ENCODE peak calls at places on chromosomes 1 and 21, in six cellular contexts. R is HCT116, W is GM12878, O is K562, M is H1, T is HepG2. G is an unnamed sample.

GRCh38 chr1:29356663-29357062 is 120.3 kb downstream of the PTPRU start:
- DNase-seq in R (no peak), W (no peak), O (peak), M (peak), T (no peak), G (no peak)

GRCh38 chr1:164611754-164612642 is 53.0 kb downstream of the PBX1 start:
- DNase-seq in R (peak), W (no peak), O (no peak), M (no peak), T (peak), G (no peak)

GRCh38 chr1:247295274-247295684 is 36.4 kb downstream of the ZNF496 start:
- DNase-seq in R (no peak), W (no peak), O (no peak), M (no peak), T (no peak), G (peak)

GRCh38 chr1:217660353-217661062 is 29.4 kb downstream of the SPATA17 start:
- DNase-seq in R (peak), W (no peak), O (no peak), M (no peak), T (peak), G (peak)

GRCh38 chr21:31503467-31503866 is 156.0 kb upstream of the SOD1 start:
- DNase-seq in R (no peak), W (no peak), O (no peak), M (no peak), T (no peak), G (no peak)

GRCh38 chr1:181318858-181319235 is 164.5 kb upstream of the CACNA1E start:
- DNase-seq in R (no peak), W (no peak), O (no peak), M (no peak), T (no peak), G (no peak)

GRCh38 chr1:72282690-72283203 is 408 bp upstream of the NEGR1 start:
- DNase-seq in R (no peak), W (no peak), O (peak), M (peak), T (peak), G (peak)

GRCh38 chr1:54567961-54568360 is 19.9 kb downstream of the ACOT11 start:
- DNase-seq in R (no peak), W (no peak), O (no peak), M (no peak), T (no peak), G (no peak)

GRCh38 chr1:75423616-75424015 is 187.3 kb downstream of the SLC44A5 start:
- DNase-seq in R (no peak), W (no peak), O (peak), M (no peak), T (peak), G (no peak)

GRCh38 chr1:51255331-51255730 is 19.3 kb downstream of the RNF11 start:
- DNase-seq in R (no peak), W (no peak), O (no peak), M (no peak), T (no peak), G (no peak)

GRCh38 chr1:159141584-159142518 is 29.6 kb upstream of the CADM3 start:
- DNase-seq in R (no peak), W (no peak), O (no peak), M (peak), T (no peak), G (peak)

GRCh38 chr1:234918216-234918841 is 210.3 kb downstream of the TOMM20 start:
- DNase-seq in R (no peak), W (no peak), O (no peak), M (no peak), T (no peak), G (no peak)

GRCh38 chr21:24976238-24976637 is 631.0 kb downstream of the MRPL39 start:
- DNase-seq in R (no peak), W (no peak), O (no peak), M (no peak), T (no peak), G (no peak)

GRCh38 chr1:29052951-29053350 is 70.8 kb downstream of the TMEM200B start:
- DNase-seq in R (no peak), W (no peak), O (no peak), M (no peak), T (no peak), G (no peak)

GRCh38 chr1:14228677-14229076 is 369.8 kb upstream of the KAZN start:
- DNase-seq in R (no peak), W (no peak), O (peak), M (no peak), T (no peak), G (no peak)

GRCh38 chr1:966135-966602 is at the start of gene PLEKHN1:
- DNase-seq in R (no peak), W (no peak), O (peak), M (peak), T (peak), G (no peak)

GRCh38 chr1:220881918-220882891 is 3.0 kb downstream of the HLX start:
- DNase-seq in R (no peak), W (no peak), O (no peak), M (peak), T (no peak), G (peak)

GRCh38 chr1:5933050-5933449 is 59.2 kb downstream of the NPHP4 start:
- DNase-seq in R (no peak), W (no peak), O (no peak), M (no peak), T (no peak), G (no peak)

GRCh38 chr21:43994085-43994484 is 18.0 kb upstream of the TRAPPC10 start:
- DNase-seq in R (no peak), W (no peak), O (no peak), M (no peak), T (no peak), G (no peak)

GRCh38 chr1:219227731-219228419 is 54.2 kb downstream of the LYPLAL1 start:
- DNase-seq in R (no peak), W (no peak), O (no peak), M (no peak), T (no peak), G (no peak)

GRCh38 chr1:236027096-236027495 is 37.8 kb downstream of the NID1 start:
- DNase-seq in R (no peak), W (no peak), O (no peak), M (no peak), T (no peak), G (no peak)

GRCh38 chr1:23699280-23700179 is 7.9 kb downstream of the RPL11 start:
- DNase-seq in R (no peak), W (no peak), O (no peak), M (no peak), T (no peak), G (no peak)

GRCh38 chr1:107076846-107077245 is 20.4 kb downstream of the PRMT6 start:
- DNase-seq in R (peak), W (no peak), O (no peak), M (no peak), T (no peak), G (peak)

GRCh38 chr1:52281518-52281917 is 84.5 kb downstream of the CC2D1B start:
- DNase-seq in R (no peak), W (no peak), O (no peak), M (no peak), T (peak), G (no peak)

GRCh38 chr1:231693361-231694080 is 66.9 kb downstream of the DISC1 start:
- DNase-seq in R (no peak), W (no peak), O (no peak), M (no peak), T (no peak), G (no peak)

GRCh38 chr1:174800221-174800791 is 199.4 kb upstream of the CACYBP start:
- DNase-seq in R (no peak), W (no peak), O (no peak), M (no peak), T (no peak), G (no peak)

GRCh38 chr1:179175011-179175934 is 54.2 kb downstream of the ABL2 start:
- DNase-seq in R (no peak), W (no peak), O (no peak), M (no peak), T (no peak), G (no peak)

GRCh38 chr1:97202481-97202880 is 480.9 kb downstream of the PTBP2 start:
- DNase-seq in R (no peak), W (no peak), O (no peak), M (no peak), T (no peak), G (no peak)

GRCh38 chr1:162903246-162903645 is 42.3 kb upstream of the CCDC190 start:
- DNase-seq in R (no peak), W (no peak), O (no peak), M (no peak), T (no peak), G (no peak)

GRCh38 chr1:36285450-36286101 is 20.6 kb upstream of the SH3D21 start:
- DNase-seq in R (peak), W (peak), O (peak), M (peak), T (peak), G (peak)

GRCh38 chr1:196160066-196160795 is 448.0 kb downstream of the KCNT2 start:
- DNase-seq in R (no peak), W (no peak), O (no peak), M (no peak), T (no peak), G (no peak)

GRCh38 chr1:181743878-181744312 is 260.6 kb downstream of the CACNA1E start:
- DNase-seq in R (no peak), W (no peak), O (no peak), M (no peak), T (no peak), G (no peak)

GRCh38 chr1:154616659-154617345 is 8.8 kb upstream of the ADAR start:
- DNase-seq in R (no peak), W (no peak), O (peak), M (no peak), T (no peak), G (no peak)

GRCh38 chr1:154615411-154615810 is 7.4 kb upstream of the ADAR start:
- DNase-seq in R (no peak), W (no peak), O (no peak), M (no peak), T (no peak), G (no peak)

GRCh38 chr1:154611150-154611865 is 3.3 kb upstream of the ADAR start:
- DNase-seq in R (no peak), W (no peak), O (no peak), M (no peak), T (no peak), G (peak)

GRCh38 chr1:154614887-154615286 is 6.9 kb upstream of the ADAR start:
- DNase-seq in R (no peak), W (no peak), O (no peak), M (no peak), T (no peak), G (no peak)

DNA sequence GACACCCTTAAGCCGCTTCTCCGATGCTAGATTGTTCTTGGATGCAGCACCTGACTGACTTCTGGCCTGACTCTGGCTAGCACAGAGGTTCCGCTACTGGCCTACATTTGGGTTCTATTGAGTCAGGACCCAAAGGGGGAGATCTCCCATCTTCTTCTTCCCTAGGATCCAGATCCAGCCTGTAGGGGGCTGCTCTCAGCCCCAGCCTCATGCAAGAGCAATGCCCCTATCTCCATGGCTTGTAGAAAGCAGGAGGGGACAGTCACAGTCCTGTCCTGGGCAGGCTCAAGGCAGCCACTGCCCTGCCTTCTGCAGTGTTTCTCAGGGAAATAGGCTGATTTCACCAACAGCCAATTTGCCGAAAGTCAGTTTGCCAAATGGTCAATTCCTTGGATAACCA is 6.3 kb upstream of the ADAR start:
- DNase-seq in R (no peak), W (no peak), O (peak), M (no peak), T (peak), G (no peak)
- TF ChIP-seq ZNF274 in R (no peak), W (no peak), O (no peak), M (no peak), T (no peak), G (no peak)

GRCh38 chr1:9428601-9429368 is 110.5 kb upstream of the SLC25A33 start:
- DNase-seq in R (peak), W (peak), O (peak), M (peak), T (peak), G (peak)

GRCh38 chr1:9424278-9424677 is 115.0 kb upstream of the SLC25A33 start:
- DNase-seq in R (no peak), W (no peak), O (no peak), M (no peak), T (peak), G (no peak)

GRCh38 chr1:9427388-9427787 is 111.9 kb upstream of the SLC25A33 start:
- DNase-seq in R (no peak), W (no peak), O (no peak), M (no peak), T (no peak), G (no peak)

GRCh38 chr1:9425859-9426258 is 113.4 kb upstream of the SLC25A33 start:
- DNase-seq in R (no peak), W (no peak), O (no peak), M (no peak), T (no peak), G (no peak)

DNA sequence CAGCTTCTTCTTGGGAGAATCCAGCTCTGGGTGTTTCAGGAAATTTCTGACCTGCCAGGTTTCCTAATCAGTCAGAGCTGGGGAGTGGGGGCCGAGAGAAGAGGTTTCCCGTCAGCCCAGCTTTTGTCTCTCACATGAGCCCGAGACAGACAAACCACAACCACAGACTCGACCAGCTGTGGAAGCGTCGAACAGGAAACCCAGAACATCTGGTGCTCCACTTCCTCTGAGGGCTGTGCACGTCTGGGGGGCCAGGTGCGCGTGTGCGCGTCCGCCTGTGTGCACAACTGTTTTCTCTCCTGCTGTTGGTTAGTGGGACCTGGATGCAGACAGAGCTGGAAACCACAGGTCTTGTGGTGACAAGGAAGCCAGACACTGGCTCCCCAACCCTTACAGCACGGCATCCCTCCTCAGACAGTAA is 113.0 kb upstream of the SLC25A33 start:
- DNase-seq in R (no peak), W (peak), O (no peak), M (no peak), T (no peak), G (no peak)
- TF ChIP-seq YY1 in R (no peak), W (no peak), O (no peak), M (no peak), T (no peak), G (no peak)

DNA sequence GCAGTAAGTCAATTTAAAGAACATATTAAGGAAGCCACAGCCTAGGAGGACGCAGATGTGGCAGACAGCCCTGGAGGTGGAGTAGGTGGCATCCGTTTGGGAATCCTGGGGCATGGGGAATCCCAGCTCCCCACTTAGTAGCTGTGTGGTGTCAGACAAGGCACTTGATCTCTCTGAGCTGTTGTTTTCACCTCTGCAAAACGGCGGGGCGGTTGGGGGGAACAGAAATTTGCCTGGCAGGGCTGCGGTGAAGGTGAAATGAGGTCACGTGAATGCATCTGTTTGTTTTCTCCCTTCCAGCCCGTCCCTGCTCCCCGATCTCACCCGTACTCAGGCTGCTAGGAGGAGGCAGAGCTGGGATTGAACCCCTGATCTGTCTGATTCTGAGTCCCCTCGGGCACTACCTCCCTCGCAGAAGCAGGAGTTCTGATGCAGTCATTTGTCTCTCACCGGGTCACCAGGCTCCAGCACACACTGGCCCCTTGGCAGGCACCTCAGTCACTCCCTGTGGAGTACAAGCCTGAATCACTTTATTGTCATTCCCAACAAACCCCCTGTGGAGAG is 2.2 kb upstream of the LAPTM5 start:
- DNase-seq in R (no peak), W (no peak), O (no peak), M (no peak), T (no peak), G (peak)
- H3K9ac ChIP-seq in R (no peak), W (peak), O (peak), M (no peak), T (no peak), G (no peak)

GRCh38 chr1:45037456-45037855 is 25.4 kb downstream of the UROD start:
- DNase-seq in R (no peak), W (no peak), O (peak), M (no peak), T (no peak), G (no peak)

GRCh38 chr1:45033356-45033755 is 21.3 kb downstream of the UROD start:
- DNase-seq in R (no peak), W (no peak), O (no peak), M (no peak), T (no peak), G (no peak)

GRCh38 chr1:45038240-45038639 is 26.2 kb downstream of the UROD start:
- DNase-seq in R (no peak), W (no peak), O (no peak), M (no peak), T (no peak), G (no peak)

GRCh38 chr1:45032833-45033232 is 20.8 kb downstream of the UROD start:
- DNase-seq in R (no peak), W (no peak), O (no peak), M (no peak), T (no peak), G (no peak)

DNA sequence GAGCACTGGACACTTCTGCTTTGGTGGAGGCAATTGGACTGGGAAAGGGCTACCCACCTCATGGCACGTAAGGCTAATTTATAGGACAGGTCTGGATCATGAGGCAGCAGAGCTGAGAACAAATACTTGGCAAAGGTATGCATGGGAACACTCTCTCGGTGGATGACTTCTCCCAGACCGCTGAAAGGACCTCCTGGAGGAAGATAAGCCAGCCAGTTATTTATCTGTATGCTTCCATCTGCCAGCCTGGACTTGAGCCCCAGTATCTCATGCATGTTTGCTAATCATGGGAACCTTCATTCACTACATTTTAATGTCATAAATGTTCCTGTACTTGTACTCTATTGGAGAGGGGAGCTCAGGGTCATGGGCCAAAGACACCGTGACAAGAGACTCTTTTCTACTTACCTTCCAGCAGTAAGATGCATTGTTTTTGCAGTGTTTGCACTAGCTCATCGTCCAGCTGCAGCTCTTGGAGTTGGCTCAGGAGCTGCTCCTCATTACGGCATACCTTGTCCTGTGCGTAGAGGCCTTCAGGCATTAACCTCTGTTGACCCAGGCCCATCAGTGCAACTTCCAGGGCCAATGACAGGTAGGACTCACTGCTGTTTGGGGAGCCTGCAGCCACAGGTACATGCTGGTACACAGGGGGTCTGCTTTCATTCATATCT is 23.7 kb downstream of the UROD start:
- DNase-seq in R (no peak), W (no peak), O (peak), M (no peak), T (no peak), G (no peak)
- TF ChIP-seq ZNF274 in R (no peak), W (no peak), O (no peak), M (no peak), T (no peak), G (no peak)

DNA sequence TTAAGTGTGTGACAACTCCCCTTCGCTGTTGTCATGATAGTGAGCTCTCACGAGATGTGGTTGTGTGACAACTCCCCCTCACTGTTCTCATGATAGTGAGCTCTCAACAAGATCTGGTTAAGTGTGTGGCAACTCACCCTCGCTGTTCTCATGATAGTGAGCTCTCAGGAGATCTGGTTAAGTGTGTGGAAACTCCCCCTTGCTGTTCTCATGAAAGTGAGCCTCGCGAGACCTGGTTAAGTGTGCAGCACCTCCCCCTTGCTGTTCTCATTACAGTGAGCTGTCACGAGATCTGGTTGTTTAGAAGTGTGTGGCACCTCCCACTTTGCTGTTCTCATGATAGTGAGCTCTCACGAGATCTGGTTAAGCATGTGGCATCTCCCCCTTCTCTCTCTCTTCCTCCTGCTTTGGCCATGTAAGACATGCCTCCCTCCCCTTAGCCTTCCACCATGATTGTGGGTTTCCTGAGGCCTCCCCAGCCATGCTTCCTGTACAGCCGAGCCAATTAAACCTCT is 25.1 kb upstream of the LSS start:
- DNase-seq in R (no peak), W (peak), O (peak), M (no peak), T (no peak), G (no peak)
- TF ChIP-seq YY1 in R (no peak), W (peak), O (peak), M (no peak), T (no peak), G (no peak)